ENCODE peak calls at places on chromosome 19, in four cellular contexts. One of them, this sample, is unnamed.

GRCh38 chr19:3665681-3666544 is 34.4 kb downstream of the PIP5K1C start:
- DNase-seq in cardiac fibroblast: peak
- DNase-seq in astrocyte of the spinal cord: no peak
- DNase-seq in heart right ventricle: peak
- DNase-seq in this sample: no peak

GRCh38 chr19:51023946-51024345 is 2.5 kb downstream of the KLK11 start:
- DNase-seq in cardiac fibroblast: no peak
- DNase-seq in astrocyte of the spinal cord: no peak
- DNase-seq in heart right ventricle: no peak
- DNase-seq in this sample: no peak

GRCh38 chr19:49327878-49328544 is 3.0 kb upstream of the SLC6A16 start:
- DNase-seq in cardiac fibroblast: peak
- DNase-seq in astrocyte of the spinal cord: no peak
- DNase-seq in heart right ventricle: no peak
- DNase-seq in this sample: peak

GRCh38 chr19:18941628-18942354 is 774 bp upstream of the HOMER3 start:
- DNase-seq in cardiac fibroblast: no peak
- DNase-seq in astrocyte of the spinal cord: no peak
- DNase-seq in heart right ventricle: no peak
- DNase-seq in this sample: no peak

GRCh38 chr19:18765224-18765623 is 25.9 kb downstream of the COMP start:
- DNase-seq in cardiac fibroblast: no peak
- DNase-seq in astrocyte of the spinal cord: no peak
- DNase-seq in heart right ventricle: no peak
- DNase-seq in this sample: no peak

GRCh38 chr19:51327066-51327985 is 14.6 kb downstream of the VSIG10L start:
- DNase-seq in cardiac fibroblast: peak
- DNase-seq in astrocyte of the spinal cord: no peak
- DNase-seq in heart right ventricle: no peak
- DNase-seq in this sample: peak

GRCh38 chr19:57664269-57665127 is 4.2 kb upstream of the ZSCAN4 start:
- DNase-seq in cardiac fibroblast: peak
- DNase-seq in astrocyte of the spinal cord: peak
- DNase-seq in heart right ventricle: peak
- DNase-seq in this sample: peak

GRCh38 chr19:13153627-13154240 is 3.5 kb downstream of the IER2 start:
- DNase-seq in cardiac fibroblast: peak
- DNase-seq in astrocyte of the spinal cord: peak
- DNase-seq in heart right ventricle: no peak
- DNase-seq in this sample: peak

GRCh38 chr19:44948763-44949374 is 3.0 kb downstream of the APOC2 start:
- DNase-seq in cardiac fibroblast: no peak
- DNase-seq in astrocyte of the spinal cord: no peak
- DNase-seq in heart right ventricle: no peak
- DNase-seq in this sample: no peak

GRCh38 chr19:50333235-50333736 is 4.1 kb upstream of the KCNC3 start:
- DNase-seq in cardiac fibroblast: peak
- DNase-seq in astrocyte of the spinal cord: peak
- DNase-seq in heart right ventricle: peak
- DNase-seq in this sample: peak

GRCh38 chr19:3784607-3785463 is 1.3 kb downstream of the MATK start:
- DNase-seq in cardiac fibroblast: no peak
- DNase-seq in astrocyte of the spinal cord: no peak
- DNase-seq in heart right ventricle: no peak
- DNase-seq in this sample: peak

GRCh38 chr19:30374791-30375650 is 2.8 kb downstream of the ZNF536 start:
- DNase-seq in cardiac fibroblast: no peak
- DNase-seq in astrocyte of the spinal cord: no peak
- DNase-seq in heart right ventricle: no peak
- DNase-seq in this sample: no peak

GRCh38 chr19:49157445-49158224 is at the start of gene TRPM4:
- DNase-seq in cardiac fibroblast: peak
- DNase-seq in astrocyte of the spinal cord: peak
- DNase-seq in heart right ventricle: peak
- DNase-seq in this sample: peak

GRCh38 chr19:35459414-35460082 is 11.5 kb downstream of the FFAR2 start:
- DNase-seq in cardiac fibroblast: peak
- DNase-seq in astrocyte of the spinal cord: no peak
- DNase-seq in heart right ventricle: peak
- DNase-seq in this sample: no peak

GRCh38 chr19:7242601-7243258 is 51.5 kb downstream of the INSR start:
- DNase-seq in cardiac fibroblast: peak
- DNase-seq in astrocyte of the spinal cord: peak
- DNase-seq in heart right ventricle: peak
- DNase-seq in this sample: peak

GRCh38 chr19:42420055-42420544 is 7.1 kb downstream of the LIPE start:
- DNase-seq in cardiac fibroblast: peak
- DNase-seq in astrocyte of the spinal cord: no peak
- DNase-seq in heart right ventricle: no peak
- DNase-seq in this sample: peak

GRCh38 chr19:43699506-43700367 is 16.1 kb upstream of the IRGC start:
- DNase-seq in cardiac fibroblast: peak
- DNase-seq in astrocyte of the spinal cord: peak
- DNase-seq in heart right ventricle: peak
- DNase-seq in this sample: peak

GRCh38 chr19:54804101-54804500 is 691 bp downstream of the KIR2DL4 start:
- DNase-seq in cardiac fibroblast: no peak
- DNase-seq in astrocyte of the spinal cord: no peak
- DNase-seq in heart right ventricle: no peak
- DNase-seq in this sample: no peak

GRCh38 chr19:55440411-55441105 is 2.5 kb downstream of the SHISA7 start:
- DNase-seq in cardiac fibroblast: no peak
- DNase-seq in astrocyte of the spinal cord: no peak
- DNase-seq in heart right ventricle: no peak
- DNase-seq in this sample: no peak

GRCh38 chr19:19820774-19821315 is 705 bp downstream of the ZNF506 start:
- DNase-seq in cardiac fibroblast: no peak
- DNase-seq in astrocyte of the spinal cord: no peak
- DNase-seq in heart right ventricle: no peak
- DNase-seq in this sample: no peak

GRCh38 chr19:3041302-3041701 is 12.2 kb upstream of the TLE2 start:
- DNase-seq in cardiac fibroblast: no peak
- DNase-seq in astrocyte of the spinal cord: no peak
- DNase-seq in heart right ventricle: no peak
- DNase-seq in this sample: no peak

GRCh38 chr19:9786342-9786741 is 17.8 kb upstream of the ZNF846 start:
- DNase-seq in cardiac fibroblast: no peak
- DNase-seq in astrocyte of the spinal cord: no peak
- DNase-seq in heart right ventricle: no peak
- DNase-seq in this sample: no peak

GRCh38 chr19:49017666-49018351 is 918 bp upstream of the LHB start:
- DNase-seq in cardiac fibroblast: peak
- DNase-seq in astrocyte of the spinal cord: peak
- DNase-seq in heart right ventricle: peak
- DNase-seq in this sample: no peak

GRCh38 chr19:18060472-18060871 is 26.3 kb downstream of the IL12RB1 start:
- DNase-seq in cardiac fibroblast: no peak
- DNase-seq in astrocyte of the spinal cord: no peak
- DNase-seq in heart right ventricle: no peak
- DNase-seq in this sample: no peak

GRCh38 chr19:7756258-7756657 is 6.8 kb upstream of the CLEC4M start:
- DNase-seq in cardiac fibroblast: no peak
- DNase-seq in astrocyte of the spinal cord: no peak
- DNase-seq in heart right ventricle: no peak
- DNase-seq in this sample: no peak

GRCh38 chr19:4059931-4060620 is 6.6 kb downstream of the ZBTB7A start:
- DNase-seq in cardiac fibroblast: peak
- DNase-seq in astrocyte of the spinal cord: no peak
- DNase-seq in heart right ventricle: peak
- DNase-seq in this sample: peak

GRCh38 chr19:40274585-40275544 is 10.3 kb downstream of the AKT2 start:
- DNase-seq in cardiac fibroblast: no peak
- DNase-seq in astrocyte of the spinal cord: no peak
- DNase-seq in heart right ventricle: no peak
- DNase-seq in this sample: no peak

This sample was measured in amniotic epithelial cell.